ENCODE peak calls at places on chromosomes 4 and X, in four cellular contexts. R is NCI-H524; U is stimulated activated CD8-positive, alpha-beta memory T cell treated with anti-CD3 and anti-CD28 coated beads, Interleukin-12 subunit alpha, Interleukin-12 subunit beta, amount 100 ng/mL, for 4 hours; S is CD8-positive, alpha-beta memory T cell. F is an unnamed sample.

GRCh38 chrX:145041486-145041885 is 205.8 kb upstream of the SPANXN1 start:
- DNase-seq in R (no peak), U (no peak), S (no peak), F (no peak)

GRCh38 chr4:108417923-108418322 is 202.5 kb upstream of the RPL34 start:
- DNase-seq in R (no peak), U (no peak), S (no peak), F (no peak)

GRCh38 chrX:72666451-72666850 is 47.7 kb downstream of the PHKA1 start:
- DNase-seq in R (no peak), U (no peak), S (no peak), F (no peak)

GRCh38 chr4:47490550-47490949 is 5.5 kb downstream of the ATP10D start:
- DNase-seq in R (peak), U (no peak), S (no peak), F (peak)

GRCh38 chr4:39470402-39470801 is 11.5 kb downstream of the LIAS start:
- DNase-seq in R (no peak), U (no peak), S (no peak), F (no peak)

GRCh38 chr4:76781698-76782595 is 116.0 kb downstream of the SOWAHB start:
- DNase-seq in R (no peak), U (no peak), S (no peak), F (no peak)

GRCh38 chr4:56099378-56099786 is 150.6 kb downstream of the CEP135 start:
- DNase-seq in R (no peak), U (no peak), S (no peak), F (no peak)

GRCh38 chr4:10093801-10094552 is 22.6 kb downstream of the WDR1 start:
- DNase-seq in R (no peak), U (no peak), S (no peak), F (peak)

GRCh38 chr4:189785257-189785656 is 155.4 kb upstream of the FRG1 start:
- DNase-seq in R (no peak), U (no peak), S (no peak), F (no peak)

GRCh38 chrX:32618154-32618553 is 593.2 kb downstream of the DMD start:
- DNase-seq in R (no peak), U (no peak), S (no peak), F (no peak)

GRCh38 chrX:31099536-31100090 is 27.8 kb upstream of the FTHL17 start:
- DNase-seq in R (no peak), U (no peak), S (no peak), F (no peak)

GRCh38 chrX:70998402-70999027 is 67.6 kb upstream of the SLC7A3 start:
- DNase-seq in R (peak), U (no peak), S (no peak), F (peak)

GRCh38 chr4:76950052-76950845 is 697 bp downstream of the SEPTIN11 start:
- DNase-seq in R (no peak), U (peak), S (peak), F (peak)

GRCh38 chr4:77917075-77917474 is 54.4 kb downstream of the MRPL1 start:
- DNase-seq in R (no peak), U (no peak), S (no peak), F (no peak)

GRCh38 chr4:62522273-62522672 is 1322.1 kb downstream of the ADGRL3 start:
- DNase-seq in R (no peak), U (no peak), S (no peak), F (no peak)

GRCh38 chr4:26288308-26288982 is 32.4 kb upstream of the RBPJ start:
- DNase-seq in R (no peak), U (no peak), S (no peak), F (no peak)

GRCh38 chr4:68245594-68245993 is at the start of gene TMPRSS11B:
- DNase-seq in R (no peak), U (no peak), S (no peak), F (no peak)

GRCh38 chrX:139203681-139204575 is 326.6 kb upstream of the F9 start:
- DNase-seq in R (no peak), U (no peak), S (no peak), F (peak)

GRCh38 chr4:14856076-14856926 is 146.0 kb upstream of the CPEB2 start:
- DNase-seq in R (no peak), U (peak), S (no peak), F (peak)

GRCh38 chrX:137432609-137433008 is 133.3 kb upstream of the ZIC3 start:
- DNase-seq in R (peak), U (no peak), S (no peak), F (no peak)

GRCh38 chrX:68365356-68365755 is 67.9 kb downstream of the OPHN1 start:
- DNase-seq in R (no peak), U (no peak), S (no peak), F (no peak)

GRCh38 chr4:54095110-54095800 is 4.7 kb upstream of the GSX2 start:
- DNase-seq in R (no peak), U (no peak), S (no peak), F (no peak)

GRCh38 chr4:174120446-174121142 is 162.9 kb downstream of the FBXO8 start:
- DNase-seq in R (peak), U (no peak), S (no peak), F (peak)

GRCh38 chrX:43899878-43900815 is 17.9 kb upstream of the MAOB start:
- DNase-seq in R (no peak), U (no peak), S (no peak), F (no peak)

GRCh38 chr4:82431026-82431745 is 796 bp downstream of the ENOPH1 start:
- DNase-seq in R (no peak), U (peak), S (peak), F (peak)

GRCh38 chr4:169345207-169345788 is 74.5 kb upstream of the SH3RF1 start:
- DNase-seq in R (no peak), U (no peak), S (no peak), F (no peak)

GRCh38 chr4:10535900-10536299 is 78.7 kb upstream of the ZNF518B start:
- DNase-seq in R (no peak), U (no peak), S (no peak), F (no peak)

GRCh38 chrX:23952984-23953907 is 45.4 kb downstream of the CXorf58 start:
- DNase-seq in R (no peak), U (peak), S (peak), F (no peak)

GRCh38 chr4:104795264-104795934 is 300.7 kb upstream of the CXXC4 start:
- DNase-seq in R (no peak), U (no peak), S (no peak), F (no peak)

GRCh38 chr4:19532120-19532848 is 719.4 kb upstream of the SLIT2 start:
- DNase-seq in R (no peak), U (no peak), S (no peak), F (no peak)

GRCh38 chr4:105594094-105595010 is 41.9 kb downstream of the ARHGEF38 start:
- DNase-seq in R (no peak), U (no peak), S (no peak), F (peak)

GRCh38 chrX:19647731-19648588 is 132.7 kb upstream of the MAP3K15 start:
- DNase-seq in R (no peak), U (no peak), S (no peak), F (no peak)

GRCh38 chr4:146379744-146380143 is 142.0 kb downstream of the SLC10A7 start:
- DNase-seq in R (no peak), U (no peak), S (no peak), F (no peak)

GRCh38 chrX:119734897-119735339 is 23.5 kb upstream of the SOWAHD start:
- DNase-seq in R (peak), U (no peak), S (no peak), F (no peak)

GRCh38 chrX:71107762-71108360 is 1.3 kb upstream of the CXorf65 start:
- DNase-seq in R (no peak), U (no peak), S (peak), F (no peak)

GRCh38 chrX:47562615-47563243 is 1.7 kb downstream of the ARAF start:
- DNase-seq in R (no peak), U (no peak), S (no peak), F (no peak)

GRCh38 chrX:41661366-41662095 is 27.2 kb upstream of the GPR34 start:
- DNase-seq in R (peak), U (no peak), S (no peak), F (no peak)

GRCh38 chr4:177554966-177555574 is 112.8 kb upstream of the AGA start:
- DNase-seq in R (no peak), U (no peak), S (no peak), F (peak)

GRCh38 chr4:66169341-66169740 is 499.1 kb upstream of the EPHA5 start:
- DNase-seq in R (no peak), U (no peak), S (no peak), F (no peak)

F was measured in hepatocyte.